ENCODE peak calls at places on chromosomes 5 and 9, in eight cellular contexts. U is ovary; H is H4; W is fibroblast of lung; P is stimulated activated CD4-positive, alpha-beta T cell treated with anti-CD3 and anti-CD28 coated beads, Interleukin-1b, Interleukin-23, amount 100 ng/mL, for 4 hours; M is H7; Y is T-helper 9 cell; B is stimulated activated CD8-positive, alpha-beta memory T cell treated with anti-CD3 and anti-CD28 coated beads, Interleukin-4, amount 100 ng/mL, for 48 hours. E is an unnamed sample.

GRCh38 chr5:168870914-168871313 is 291.7 kb upstream of the PANK3 start:
- DNase-seq in M (no peak), P (no peak), Y (no peak), H (no peak), U (no peak), W (no peak), B (no peak), E (no peak)

GRCh38 chr9:22773501-22774220 is 327.0 kb downstream of the DMRTA1 start:
- DNase-seq in Y (no peak), M (no peak), H (no peak), W (no peak), B (no peak), P (no peak), U (no peak), E (no peak)

GRCh38 chr9:95143591-95144561 is 173.6 kb downstream of the FANCC start:
- DNase-seq in Y (no peak), P (no peak), U (peak), W (peak), M (no peak), B (no peak), H (no peak), E (no peak)

GRCh38 chr9:111475195-111475594 is 9.0 kb downstream of the ECPAS start:
- DNase-seq in M (no peak), P (no peak), B (no peak), H (no peak), U (no peak), Y (no peak), W (no peak), E (no peak)

GRCh38 chr5:142360607-142361120 is 35.8 kb upstream of the SPRY4 start:
- DNase-seq in U (no peak), M (peak), B (no peak), W (peak), Y (no peak), P (no peak), H (peak), E (no peak)

GRCh38 chr9:8895498-8896224 is 1096.1 kb upstream of the DMAC1 start:
- DNase-seq in P (no peak), M (peak), W (peak), H (no peak), B (no peak), Y (no peak), U (no peak), E (no peak)

GRCh38 chr5:143494162-143494561 is 90.7 kb upstream of the NR3C1 start:
- DNase-seq in W (peak), Y (no peak), U (no peak), M (no peak), B (no peak), P (no peak), H (peak), E (no peak)

GRCh38 chr9:113488490-113488889 is 25.0 kb downstream of the RGS3 start:
- DNase-seq in W (peak), P (no peak), Y (no peak), H (no peak), U (no peak), B (no peak), M (no peak), E (no peak)

GRCh38 chr5:61162832-61163567 is 732 bp upstream of the SMIM15 start:
- DNase-seq in Y (peak), H (peak), B (no peak), M (peak), U (no peak), W (peak), P (no peak), E (no peak)

GRCh38 chr9:125541840-125542243 is 165.2 kb downstream of the MAPKAP1 start:
- DNase-seq in P (no peak), W (no peak), M (no peak), B (no peak), H (no peak), Y (no peak), U (no peak), E (no peak)

GRCh38 chr5:38716516-38716915 is 129.3 kb upstream of the OSMR start:
- DNase-seq in W (no peak), M (no peak), U (no peak), H (no peak), P (no peak), B (no peak), Y (no peak), E (no peak)

GRCh38 chr5:115098041-115098702 is 71.5 kb downstream of the TRIM36 start:
- DNase-seq in M (peak), H (peak), B (no peak), U (no peak), W (peak), P (no peak), Y (no peak), E (peak)

GRCh38 chr9:136482046-136482792 is 621 bp downstream of the SEC16A start:
- DNase-seq in W (peak), P (peak), H (no peak), M (no peak), B (peak), Y (no peak), U (no peak), E (peak)

GRCh38 chr9:134221273-134222017 is 57.1 kb upstream of the RNU6ATAC start:
- DNase-seq in W (no peak), P (no peak), U (no peak), H (no peak), M (peak), Y (no peak), B (no peak), E (no peak)

GRCh38 chr5:172235132-172235780 is 41.3 kb downstream of the EFCAB9 start:
- DNase-seq in B (no peak), P (no peak), W (peak), H (no peak), U (no peak), Y (no peak), M (no peak), E (no peak)